ENCODE peak calls at places on chromosomes 11 and 22, in nine cellular contexts. One of them, this sample, is unnamed.
A peak's percentile ranks its signal among the peaks of the same experiment; 100 is the strongest.

GRCh38 chr11:44112083-44112865 is 16.8 kb downstream of the EXT2 start:
- DNase-seq in CD4-positive, alpha-beta T cell: no peak
- DNase-seq in sigmoid colon: no peak
- DNase-seq in body of pancreas: peak; percentile 20
- DNase-seq in transverse colon: no peak
- DNase-seq in progenitor cell of endocrine pancreas: no peak
- DNase-seq in RWPE2: no peak
- DNase-seq in GM12865: peak; percentile 37
- DNase-seq in uterus: no peak
- DNase-seq in this sample: no peak

GRCh38 chr22:37161442-37161841 is 11.7 kb upstream of the IL2RB start:
- DNase-seq in RWPE2: no peak
- DNase-seq in sigmoid colon: no peak
- DNase-seq in uterus: no peak
- DNase-seq in progenitor cell of endocrine pancreas: no peak
- DNase-seq in body of pancreas: no peak
- DNase-seq in GM12865: peak; percentile 85
- DNase-seq in CD4-positive, alpha-beta T cell: no peak
- DNase-seq in transverse colon: no peak
- DNase-seq in this sample: no peak

GRCh38 chr22:32501797-32502290 is 27.2 kb downstream of the FBXO7 start:
- DNase-seq in uterus: no peak
- DNase-seq in CD4-positive, alpha-beta T cell: no peak
- DNase-seq in transverse colon: no peak
- DNase-seq in GM12865: no peak
- DNase-seq in body of pancreas: no peak
- DNase-seq in sigmoid colon: no peak
- DNase-seq in progenitor cell of endocrine pancreas: no peak
- DNase-seq in RWPE2: no peak
- DNase-seq in this sample: no peak

GRCh38 chr11:34552270-34552669 is 38.7 kb upstream of the ELF5 start:
- DNase-seq in CD4-positive, alpha-beta T cell: no peak
- DNase-seq in RWPE2: no peak
- DNase-seq in transverse colon: no peak
- DNase-seq in body of pancreas: peak; percentile 29
- DNase-seq in GM12865: no peak
- DNase-seq in progenitor cell of endocrine pancreas: no peak
- DNase-seq in sigmoid colon: no peak
- DNase-seq in uterus: no peak
- DNase-seq in this sample: no peak

GRCh38 chr22:19738664-19739447 is 15.5 kb downstream of the GP1BB start:
- DNase-seq in progenitor cell of endocrine pancreas: no peak
- DNase-seq in RWPE2: no peak
- DNase-seq in sigmoid colon: no peak
- DNase-seq in transverse colon: no peak
- DNase-seq in uterus: no peak
- DNase-seq in GM12865: no peak
- DNase-seq in CD4-positive, alpha-beta T cell: no peak
- DNase-seq in body of pancreas: no peak
- DNase-seq in this sample: no peak

GRCh38 chr11:64409278-64409677 is 50.3 kb downstream of the RPS6KA4 start:
- DNase-seq in RWPE2: no peak
- DNase-seq in transverse colon: no peak
- DNase-seq in uterus: no peak
- DNase-seq in body of pancreas: no peak
- DNase-seq in GM12865: no peak
- DNase-seq in CD4-positive, alpha-beta T cell: no peak
- DNase-seq in progenitor cell of endocrine pancreas: no peak
- DNase-seq in sigmoid colon: no peak
- DNase-seq in this sample: no peak

GRCh38 chr11:66985508-66986177 is 10.5 kb downstream of the C11orf86 start:
- DNase-seq in GM12865: no peak
- DNase-seq in uterus: no peak
- DNase-seq in transverse colon: no peak
- DNase-seq in CD4-positive, alpha-beta T cell: no peak
- DNase-seq in RWPE2: no peak
- DNase-seq in sigmoid colon: no peak
- DNase-seq in body of pancreas: peak; percentile 84
- DNase-seq in progenitor cell of endocrine pancreas: no peak
- DNase-seq in this sample: no peak

GRCh38 chr11:35143509-35144102 is 4.6 kb downstream of the CD44 start:
- DNase-seq in body of pancreas: no peak
- DNase-seq in CD4-positive, alpha-beta T cell: no peak
- DNase-seq in uterus: no peak
- DNase-seq in GM12865: no peak
- DNase-seq in transverse colon: no peak
- DNase-seq in progenitor cell of endocrine pancreas: no peak
- DNase-seq in sigmoid colon: no peak
- DNase-seq in RWPE2: no peak
- DNase-seq in this sample: no peak

GRCh38 chr22:50022171-50022819 is 9.7 kb upstream of the IL17REL start:
- DNase-seq in body of pancreas: no peak
- DNase-seq in GM12865: no peak
- DNase-seq in progenitor cell of endocrine pancreas: no peak
- DNase-seq in sigmoid colon: no peak
- DNase-seq in RWPE2: no peak
- DNase-seq in transverse colon: no peak
- DNase-seq in uterus: no peak
- DNase-seq in CD4-positive, alpha-beta T cell: no peak
- DNase-seq in this sample: no peak

GRCh38 chr22:38843201-38843715 is 570 bp downstream of the NPTXR start:
- DNase-seq in progenitor cell of endocrine pancreas: peak; percentile 48
- DNase-seq in RWPE2: no peak
- DNase-seq in sigmoid colon: peak; percentile 79
- DNase-seq in CD4-positive, alpha-beta T cell: no peak
- DNase-seq in GM12865: peak; percentile 69
- DNase-seq in transverse colon: peak; percentile 28
- DNase-seq in uterus: peak; percentile 63
- DNase-seq in body of pancreas: peak; percentile 60
- DNase-seq in this sample: peak; percentile 61

GRCh38 chr11:123195182-123196059 is at the start of gene CLMP:
- DNase-seq in uterus: peak; percentile 85
- DNase-seq in sigmoid colon: peak; percentile 93
- DNase-seq in RWPE2: no peak
- DNase-seq in transverse colon: peak; percentile 53
- DNase-seq in CD4-positive, alpha-beta T cell: no peak
- DNase-seq in body of pancreas: peak; percentile 18
- DNase-seq in GM12865: no peak
- DNase-seq in progenitor cell of endocrine pancreas: peak; percentile 22
- DNase-seq in this sample: peak; percentile 28

GRCh38 chr11:114821626-114822025 is 143.3 kb downstream of the NXPE2 start:
- DNase-seq in progenitor cell of endocrine pancreas: no peak
- DNase-seq in uterus: no peak
- DNase-seq in transverse colon: no peak
- DNase-seq in sigmoid colon: no peak
- DNase-seq in body of pancreas: no peak
- DNase-seq in RWPE2: no peak
- DNase-seq in GM12865: no peak
- DNase-seq in CD4-positive, alpha-beta T cell: no peak
- DNase-seq in this sample: no peak

GRCh38 chr11:2474059-2474901 is 29.5 kb downstream of the KCNQ1 start:
- DNase-seq in transverse colon: peak; percentile 75
- DNase-seq in progenitor cell of endocrine pancreas: no peak
- DNase-seq in uterus: no peak
- DNase-seq in RWPE2: no peak
- DNase-seq in GM12865: no peak
- DNase-seq in CD4-positive, alpha-beta T cell: no peak
- DNase-seq in body of pancreas: no peak
- DNase-seq in sigmoid colon: no peak
- DNase-seq in this sample: no peak

GRCh38 chr22:36064358-36064757 is 35.7 kb upstream of the RBFOX2 start:
- DNase-seq in uterus: no peak
- DNase-seq in CD4-positive, alpha-beta T cell: no peak
- DNase-seq in body of pancreas: no peak
- DNase-seq in GM12865: no peak
- DNase-seq in transverse colon: no peak
- DNase-seq in RWPE2: no peak
- DNase-seq in progenitor cell of endocrine pancreas: no peak
- DNase-seq in sigmoid colon: no peak
- DNase-seq in this sample: no peak
- TF ChIP-seq CTCF in uterus: no peak
- TF ChIP-seq CTCF in CD4-positive, alpha-beta T cell: no peak
- TF ChIP-seq CTCF in body of pancreas: no peak
- TF ChIP-seq CTCF in GM12865: no peak
- TF ChIP-seq CTCF in transverse colon: no peak
- TF ChIP-seq CTCF in RWPE2: no peak
- TF ChIP-seq CTCF in progenitor cell of endocrine pancreas: no peak
- TF ChIP-seq CTCF in sigmoid colon: no peak
- TF ChIP-seq CTCF in this sample: no peak

GRCh38 chr11:6900327-6900999 is 8.2 kb upstream of the OR2D2 start:
- DNase-seq in RWPE2: no peak
- DNase-seq in CD4-positive, alpha-beta T cell: no peak
- DNase-seq in sigmoid colon: no peak
- DNase-seq in progenitor cell of endocrine pancreas: no peak
- DNase-seq in body of pancreas: no peak
- DNase-seq in uterus: no peak
- DNase-seq in transverse colon: no peak
- DNase-seq in GM12865: no peak
- DNase-seq in this sample: no peak
- TF ChIP-seq CTCF in RWPE2: peak; percentile 33
- TF ChIP-seq CTCF in CD4-positive, alpha-beta T cell: no peak
- TF ChIP-seq CTCF in sigmoid colon: no peak
- TF ChIP-seq CTCF in progenitor cell of endocrine pancreas: no peak
- TF ChIP-seq CTCF in body of pancreas: no peak
- TF ChIP-seq CTCF in uterus: no peak
- TF ChIP-seq CTCF in transverse colon: no peak
- TF ChIP-seq CTCF in GM12865: no peak
- TF ChIP-seq CTCF in this sample: peak; percentile 36

GRCh38 chr11:47270331-47271271 is 668 bp downstream of the MADD start:
- DNase-seq in transverse colon: peak; percentile 34
- DNase-seq in uterus: no peak
- DNase-seq in CD4-positive, alpha-beta T cell: peak; percentile 37
- DNase-seq in RWPE2: no peak
- DNase-seq in GM12865: peak; percentile 41
- DNase-seq in progenitor cell of endocrine pancreas: no peak
- DNase-seq in sigmoid colon: peak; percentile 74
- DNase-seq in body of pancreas: peak; percentile 50
- DNase-seq in this sample: peak; percentile 21

GRCh38 chr11:47269829-47270305 is at the start of gene MADD:
- DNase-seq in sigmoid colon: peak; percentile 94
- DNase-seq in uterus: peak; percentile 88
- DNase-seq in RWPE2: no peak
- DNase-seq in transverse colon: peak; percentile 90
- DNase-seq in CD4-positive, alpha-beta T cell: peak; percentile 83
- DNase-seq in body of pancreas: peak; percentile 89
- DNase-seq in progenitor cell of endocrine pancreas: peak; percentile 76
- DNase-seq in GM12865: peak; percentile 96
- DNase-seq in this sample: peak; percentile 77

GRCh38 chr11:47268448-47269001 is 1.4 kb upstream of the MADD start:
- DNase-seq in body of pancreas: no peak
- DNase-seq in transverse colon: no peak
- DNase-seq in CD4-positive, alpha-beta T cell: no peak
- DNase-seq in sigmoid colon: no peak
- DNase-seq in GM12865: no peak
- DNase-seq in uterus: no peak
- DNase-seq in progenitor cell of endocrine pancreas: no peak
- DNase-seq in RWPE2: no peak
- DNase-seq in this sample: peak; percentile 41

GRCh38 chr11:47267858-47268257 is 2.1 kb upstream of the MADD start:
- DNase-seq in RWPE2: no peak
- DNase-seq in sigmoid colon: no peak
- DNase-seq in CD4-positive, alpha-beta T cell: no peak
- DNase-seq in GM12865: no peak
- DNase-seq in body of pancreas: no peak
- DNase-seq in transverse colon: no peak
- DNase-seq in uterus: no peak
- DNase-seq in progenitor cell of endocrine pancreas: no peak
- DNase-seq in this sample: no peak

GRCh38 chr11:47269002-47269828 is 718 bp upstream of the MADD start:
- DNase-seq in GM12865: peak; percentile 95
- DNase-seq in sigmoid colon: peak; percentile 97
- DNase-seq in RWPE2: peak; percentile 88
- DNase-seq in CD4-positive, alpha-beta T cell: peak; percentile 78
- DNase-seq in progenitor cell of endocrine pancreas: peak; percentile 78
- DNase-seq in transverse colon: peak; percentile 91
- DNase-seq in uterus: peak; percentile 90
- DNase-seq in body of pancreas: peak; percentile 93
- DNase-seq in this sample: peak; percentile 88
- TF ChIP-seq CTCF in GM12865: no peak
- TF ChIP-seq CTCF in sigmoid colon: no peak
- TF ChIP-seq CTCF in RWPE2: no peak
- TF ChIP-seq CTCF in CD4-positive, alpha-beta T cell: peak; percentile 22
- TF ChIP-seq CTCF in progenitor cell of endocrine pancreas: no peak
- TF ChIP-seq CTCF in transverse colon: peak; percentile 60
- TF ChIP-seq CTCF in uterus: peak; percentile 28
- TF ChIP-seq CTCF in body of pancreas: no peak
- TF ChIP-seq CTCF in this sample: no peak

GRCh38 chr11:11842426-11843008 is 745 bp downstream of the USP47 start:
- DNase-seq in progenitor cell of endocrine pancreas: no peak
- DNase-seq in uterus: no peak
- DNase-seq in sigmoid colon: peak; percentile 80
- DNase-seq in CD4-positive, alpha-beta T cell: peak; percentile 51
- DNase-seq in RWPE2: no peak
- DNase-seq in body of pancreas: peak; percentile 71
- DNase-seq in GM12865: peak; percentile 83
- DNase-seq in transverse colon: peak; percentile 75
- DNase-seq in this sample: no peak

GRCh38 chr11:11844272-11844671 is 2.5 kb downstream of the USP47 start:
- DNase-seq in body of pancreas: no peak
- DNase-seq in transverse colon: no peak
- DNase-seq in sigmoid colon: no peak
- DNase-seq in GM12865: peak; percentile 21
- DNase-seq in progenitor cell of endocrine pancreas: no peak
- DNase-seq in RWPE2: no peak
- DNase-seq in uterus: no peak
- DNase-seq in CD4-positive, alpha-beta T cell: no peak
- DNase-seq in this sample: no peak

GRCh38 chr11:11841605-11842425 is at the start of gene USP47:
- DNase-seq in sigmoid colon: peak; percentile 93
- DNase-seq in CD4-positive, alpha-beta T cell: peak; percentile 93
- DNase-seq in body of pancreas: peak; percentile 92
- DNase-seq in uterus: peak; percentile 90
- DNase-seq in GM12865: peak; percentile 94
- DNase-seq in progenitor cell of endocrine pancreas: peak; percentile 93
- DNase-seq in RWPE2: peak; percentile 85
- DNase-seq in transverse colon: peak; percentile 93
- DNase-seq in this sample: peak; percentile 97

GRCh38 chr11:11843642-11844041 is 1.9 kb downstream of the USP47 start:
- DNase-seq in body of pancreas: no peak
- DNase-seq in transverse colon: no peak
- DNase-seq in GM12865: no peak
- DNase-seq in sigmoid colon: no peak
- DNase-seq in uterus: no peak
- DNase-seq in CD4-positive, alpha-beta T cell: no peak
- DNase-seq in progenitor cell of endocrine pancreas: no peak
- DNase-seq in RWPE2: no peak
- DNase-seq in this sample: no peak

GRCh38 chr11:11843233-11843632 is 1.5 kb downstream of the USP47 start:
- DNase-seq in RWPE2: no peak
- DNase-seq in CD4-positive, alpha-beta T cell: no peak
- DNase-seq in transverse colon: no peak
- DNase-seq in GM12865: peak; percentile 36
- DNase-seq in body of pancreas: peak; percentile 9
- DNase-seq in sigmoid colon: no peak
- DNase-seq in uterus: no peak
- DNase-seq in progenitor cell of endocrine pancreas: no peak
- DNase-seq in this sample: no peak
- TF ChIP-seq CTCF in RWPE2: no peak
- TF ChIP-seq CTCF in CD4-positive, alpha-beta T cell: no peak
- TF ChIP-seq CTCF in transverse colon: no peak
- TF ChIP-seq CTCF in GM12865: no peak
- TF ChIP-seq CTCF in body of pancreas: no peak
- TF ChIP-seq CTCF in sigmoid colon: no peak
- TF ChIP-seq CTCF in uterus: no peak
- TF ChIP-seq CTCF in progenitor cell of endocrine pancreas: no peak
- TF ChIP-seq CTCF in this sample: no peak

GRCh38 chr11:70158201-70158600 is 44.9 kb upstream of the FADD start:
- DNase-seq in CD4-positive, alpha-beta T cell: no peak
- DNase-seq in sigmoid colon: no peak
- DNase-seq in uterus: no peak
- DNase-seq in GM12865: no peak
- DNase-seq in body of pancreas: peak; percentile 9
- DNase-seq in progenitor cell of endocrine pancreas: no peak
- DNase-seq in RWPE2: no peak
- DNase-seq in transverse colon: no peak
- DNase-seq in this sample: peak; percentile 59
- TF ChIP-seq CTCF in CD4-positive, alpha-beta T cell: no peak
- TF ChIP-seq CTCF in sigmoid colon: no peak
- TF ChIP-seq CTCF in uterus: peak; percentile 16
- TF ChIP-seq CTCF in GM12865: peak; percentile 19
- TF ChIP-seq CTCF in body of pancreas: no peak
- TF ChIP-seq CTCF in progenitor cell of endocrine pancreas: peak; percentile 60
- TF ChIP-seq CTCF in RWPE2: peak; percentile 5
- TF ChIP-seq CTCF in transverse colon: no peak
- TF ChIP-seq CTCF in this sample: peak; percentile 30